ENCODE peak calls at places on chromosomes 11 and 22, in six cellular contexts. F is hepatocyte; D is foreskin fibroblast; A is EL; R is glomerular endothelial cell; X is stimulated activated CD4-positive, alpha-beta T cell treated with anti-CD3 and anti-CD28 coated beads, Interleukin-2, amount 100 ng/mL, for 24 hours. J is an unnamed sample.

GRCh38 chr11:46916669-46917108 is 1.7 kb downstream of the LRP4 start:
- DNase-seq in A (peak; percentile 82), F (peak; percentile 77), X (peak; percentile 47), D (peak; percentile 87), R (no peak), J (peak; percentile 96)

GRCh38 chr11:6737872-6738466 is 33.8 kb downstream of the OR2AG2 start:
- DNase-seq in X (peak; percentile 58), A (peak; percentile 51), F (peak; percentile 72), D (peak; percentile 56), R (no peak), J (peak; percentile 67)

GRCh38 chr11:131656839-131657211 is 286.4 kb downstream of the NTM start:
- DNase-seq in A (no peak), D (no peak), X (no peak), R (no peak), F (no peak), J (no peak)

GRCh38 chr11:73141031-73141308 is 1.1 kb downstream of the FCHSD2 start:
- DNase-seq in X (peak; percentile 47), A (peak; percentile 50), D (peak; percentile 46), R (no peak), F (peak; percentile 24), J (no peak)

GRCh38 chr22:49942565-49943404 is 17.8 kb upstream of the PIM3 start:
- DNase-seq in F (no peak), A (no peak), X (no peak), R (no peak), D (no peak), J (no peak)

GRCh38 chr11:132024587-132025295 is 654.3 kb downstream of the NTM start:
- DNase-seq in F (no peak), A (peak; percentile 88), R (no peak), X (no peak), D (peak; percentile 82), J (no peak)

GRCh38 chr11:82972103-82972502 is 70.6 kb downstream of the DDIAS start:
- DNase-seq in A (no peak), D (no peak), F (no peak), X (no peak), R (no peak), J (no peak)

GRCh38 chr11:38169286-38169685 is 1571.2 kb upstream of the RAG2 start:
- DNase-seq in R (no peak), X (no peak), A (peak; percentile 66), D (peak; percentile 42), F (peak; percentile 6), J (no peak)

GRCh38 chr11:11524436-11525038 is 97.3 kb downstream of the GALNT18 start:
- DNase-seq in X (no peak), F (no peak), D (no peak), R (no peak), A (no peak), J (no peak)

GRCh38 chr22:35070451-35071093 is 4.6 kb downstream of the ISX start:
- DNase-seq in X (no peak), F (no peak), D (no peak), A (no peak), R (no peak), J (no peak)

GRCh38 chr11:94776351-94777321 is 8.5 kb downstream of the AMOTL1 start:
- DNase-seq in F (no peak), R (no peak), D (peak; percentile 71), X (no peak), A (peak; percentile 59), J (peak; percentile 77)

J was measured in A673.